ENCODE peak calls at places on chromosome 4, in seven cellular contexts. One of them, this sample, is unnamed.

GRCh38 chr4:78622253-78622979 is 70.8 kb downstream of the ANXA3 start:
- DNase-seq in fibroblast of mammary gland: peak; percentile 70
- DNase-seq in AG09319: no peak
- DNase-seq in astrocyte of the cerebellum: no peak
- DNase-seq in heart right ventricle: no peak
- DNase-seq in breast epithelium: no peak
- DNase-seq in transverse colon: peak; percentile 32
- DNase-seq in this sample: no peak

GRCh38 chr4:4430492-4431195 is 43.7 kb downstream of the NSG1 start:
- DNase-seq in fibroblast of mammary gland: peak; percentile 90
- DNase-seq in AG09319: peak; percentile 52
- DNase-seq in astrocyte of the cerebellum: peak; percentile 8
- DNase-seq in heart right ventricle: no peak
- DNase-seq in breast epithelium: no peak
- DNase-seq in transverse colon: no peak
- DNase-seq in this sample: no peak

GRCh38 chr4:14023036-14023435 is 395.5 kb upstream of the BOD1L1 start:
- DNase-seq in fibroblast of mammary gland: peak; percentile 57
- DNase-seq in AG09319: no peak
- DNase-seq in astrocyte of the cerebellum: no peak
- DNase-seq in heart right ventricle: no peak
- DNase-seq in breast epithelium: no peak
- DNase-seq in transverse colon: no peak
- DNase-seq in this sample: no peak

GRCh38 chr4:149630079-149630478 is 185.6 kb downstream of the IQCM start:
- DNase-seq in fibroblast of mammary gland: no peak
- DNase-seq in AG09319: no peak
- DNase-seq in astrocyte of the cerebellum: no peak
- DNase-seq in heart right ventricle: no peak
- DNase-seq in breast epithelium: no peak
- DNase-seq in transverse colon: no peak
- DNase-seq in this sample: no peak

GRCh38 chr4:140789752-140790151 is 33.6 kb upstream of the TBC1D9 start:
- DNase-seq in fibroblast of mammary gland: peak; percentile 44
- DNase-seq in AG09319: no peak
- DNase-seq in astrocyte of the cerebellum: no peak
- DNase-seq in heart right ventricle: no peak
- DNase-seq in breast epithelium: no peak
- DNase-seq in transverse colon: no peak
- DNase-seq in this sample: no peak

GRCh38 chr4:78293841-78294301 is 236.7 kb downstream of the FRAS1 start:
- DNase-seq in fibroblast of mammary gland: peak; percentile 84
- DNase-seq in AG09319: no peak
- DNase-seq in astrocyte of the cerebellum: peak; percentile 86
- DNase-seq in heart right ventricle: no peak
- DNase-seq in breast epithelium: no peak
- DNase-seq in transverse colon: no peak
- DNase-seq in this sample: no peak

GRCh38 chr4:140857111-140857510 is 100.9 kb upstream of the TBC1D9 start:
- DNase-seq in fibroblast of mammary gland: peak; percentile 10
- DNase-seq in AG09319: no peak
- DNase-seq in astrocyte of the cerebellum: no peak
- DNase-seq in heart right ventricle: no peak
- DNase-seq in breast epithelium: no peak
- DNase-seq in transverse colon: no peak
- DNase-seq in this sample: no peak

GRCh38 chr4:150032541-150032940 is 45.7 kb upstream of the DCLK2 start:
- DNase-seq in fibroblast of mammary gland: peak; percentile 6
- DNase-seq in AG09319: no peak
- DNase-seq in astrocyte of the cerebellum: no peak
- DNase-seq in heart right ventricle: no peak
- DNase-seq in breast epithelium: no peak
- DNase-seq in transverse colon: no peak
- DNase-seq in this sample: no peak

GRCh38 chr4:138644322-138644721 is 371.3 kb upstream of the NOCT start:
- DNase-seq in fibroblast of mammary gland: no peak
- DNase-seq in AG09319: no peak
- DNase-seq in astrocyte of the cerebellum: no peak
- DNase-seq in heart right ventricle: no peak
- DNase-seq in breast epithelium: no peak
- DNase-seq in transverse colon: no peak
- DNase-seq in this sample: no peak

GRCh38 chr4:56142088-56142487 is 193.3 kb downstream of the CEP135 start:
- DNase-seq in fibroblast of mammary gland: no peak
- DNase-seq in AG09319: no peak
- DNase-seq in astrocyte of the cerebellum: no peak
- DNase-seq in heart right ventricle: no peak
- DNase-seq in breast epithelium: no peak
- DNase-seq in transverse colon: no peak
- DNase-seq in this sample: no peak

GRCh38 chr4:102388636-102389035 is 43.4 kb upstream of the SLC39A8 start:
- DNase-seq in fibroblast of mammary gland: peak; percentile 2
- DNase-seq in AG09319: no peak
- DNase-seq in astrocyte of the cerebellum: no peak
- DNase-seq in heart right ventricle: no peak
- DNase-seq in breast epithelium: no peak
- DNase-seq in transverse colon: no peak
- DNase-seq in this sample: no peak

GRCh38 chr4:78120144-78120880 is 63.2 kb downstream of the FRAS1 start:
- DNase-seq in fibroblast of mammary gland: no peak
- DNase-seq in AG09319: no peak
- DNase-seq in astrocyte of the cerebellum: no peak
- DNase-seq in heart right ventricle: no peak
- DNase-seq in breast epithelium: no peak
- DNase-seq in transverse colon: no peak
- DNase-seq in this sample: no peak

GRCh38 chr4:101103381-101104142 is 243.8 kb downstream of the PPP3CA start:
- DNase-seq in fibroblast of mammary gland: no peak
- DNase-seq in AG09319: no peak
- DNase-seq in astrocyte of the cerebellum: no peak
- DNase-seq in heart right ventricle: no peak
- DNase-seq in breast epithelium: no peak
- DNase-seq in transverse colon: no peak
- DNase-seq in this sample: no peak

GRCh38 chr4:75940692-75941253 is at the start of gene NAAA:
- DNase-seq in fibroblast of mammary gland: peak; percentile 31
- DNase-seq in AG09319: no peak
- DNase-seq in astrocyte of the cerebellum: peak; percentile 39
- DNase-seq in heart right ventricle: peak; percentile 82
- DNase-seq in breast epithelium: peak; percentile 87
- DNase-seq in transverse colon: peak; percentile 93
- DNase-seq in this sample: peak; percentile 40

GRCh38 chr4:115711575-115711974 is 598.2 kb upstream of the NDST4 start:
- DNase-seq in fibroblast of mammary gland: no peak
- DNase-seq in AG09319: no peak
- DNase-seq in astrocyte of the cerebellum: no peak
- DNase-seq in heart right ventricle: no peak
- DNase-seq in breast epithelium: no peak
- DNase-seq in transverse colon: no peak
- DNase-seq in this sample: no peak

GRCh38 chr4:119068529-119068962 is 67.1 kb upstream of the MYOZ2 start:
- DNase-seq in fibroblast of mammary gland: no peak
- DNase-seq in AG09319: no peak
- DNase-seq in astrocyte of the cerebellum: no peak
- DNase-seq in heart right ventricle: no peak
- DNase-seq in breast epithelium: no peak
- DNase-seq in transverse colon: no peak
- DNase-seq in this sample: no peak

GRCh38 chr4:138967313-138967712 is 48.3 kb upstream of the NOCT start:
- DNase-seq in fibroblast of mammary gland: peak; percentile 66
- DNase-seq in AG09319: no peak
- DNase-seq in astrocyte of the cerebellum: no peak
- DNase-seq in heart right ventricle: no peak
- DNase-seq in breast epithelium: no peak
- DNase-seq in transverse colon: no peak
- DNase-seq in this sample: no peak

GRCh38 chr4:133151681-133152329 is 2.7 kb downstream of the PCDH10 start:
- DNase-seq in fibroblast of mammary gland: no peak
- DNase-seq in AG09319: no peak
- DNase-seq in astrocyte of the cerebellum: no peak
- DNase-seq in heart right ventricle: no peak
- DNase-seq in breast epithelium: no peak
- DNase-seq in transverse colon: no peak
- DNase-seq in this sample: no peak

GRCh38 chr4:129526812-129527211 is 430.9 kb downstream of the C4orf33 start:
- DNase-seq in fibroblast of mammary gland: peak; percentile 43
- DNase-seq in AG09319: no peak
- DNase-seq in astrocyte of the cerebellum: no peak
- DNase-seq in heart right ventricle: no peak
- DNase-seq in breast epithelium: no peak
- DNase-seq in transverse colon: no peak
- DNase-seq in this sample: no peak
- TF ChIP-seq CTCF in fibroblast of mammary gland: peak; percentile 22
- TF ChIP-seq CTCF in AG09319: no peak
- TF ChIP-seq CTCF in astrocyte of the cerebellum: no peak
- TF ChIP-seq CTCF in heart right ventricle: peak; percentile 26
- TF ChIP-seq CTCF in breast epithelium: no peak
- TF ChIP-seq CTCF in transverse colon: peak; percentile 7
- TF ChIP-seq CTCF in this sample: no peak

DNA sequence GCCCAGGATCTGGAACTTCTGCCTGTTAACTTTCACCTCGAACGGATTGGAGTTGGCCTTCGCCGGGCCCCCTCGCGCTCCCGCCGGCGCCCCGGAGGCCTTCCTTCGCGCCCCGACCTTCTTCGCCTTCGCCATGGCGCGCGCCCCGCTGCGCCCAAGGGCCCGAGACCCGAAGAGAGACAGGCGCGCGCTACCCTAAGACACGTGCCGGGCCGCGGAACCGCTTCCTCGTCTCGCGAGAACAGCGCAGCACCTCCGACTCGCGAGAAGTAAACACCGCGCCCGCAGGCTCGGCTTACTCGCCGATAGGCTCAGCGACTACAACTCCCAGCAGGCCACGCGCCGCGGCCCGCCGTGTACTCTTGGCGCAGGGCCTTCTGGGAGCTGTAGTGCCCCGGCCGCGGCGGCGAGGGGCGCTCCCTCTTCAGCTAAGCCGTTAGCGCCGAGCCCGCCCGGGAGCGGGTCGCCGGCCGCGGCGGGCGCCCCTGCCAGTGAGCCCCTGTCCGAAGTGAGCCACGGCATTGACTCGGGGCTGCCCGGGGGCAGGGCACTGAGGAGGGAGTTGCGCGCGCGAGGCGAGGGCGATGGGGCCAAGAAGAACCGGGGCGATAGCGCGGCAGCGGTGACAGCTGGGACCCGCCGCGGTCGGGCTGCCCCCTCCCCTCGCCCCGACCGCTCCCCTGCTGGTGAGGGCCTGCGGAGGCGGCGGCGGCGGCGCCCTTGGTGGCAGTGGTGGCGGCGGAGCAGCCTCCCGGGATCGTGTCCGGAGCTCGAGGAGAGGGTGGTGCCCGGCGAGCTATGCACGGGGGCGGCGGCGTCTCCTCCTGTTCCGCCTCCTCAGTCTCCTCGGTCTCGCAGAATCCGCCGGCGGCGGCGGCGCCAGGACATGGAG is at the start of the genes GRK4 and NOP14:
- DNase-seq in fibroblast of mammary gland: peak; percentile 97
- DNase-seq in AG09319: peak; percentile 97
- DNase-seq in astrocyte of the cerebellum: peak; percentile 94
- DNase-seq in heart right ventricle: peak; percentile 97
- DNase-seq in breast epithelium: peak; percentile 96
- DNase-seq in transverse colon: peak; percentile 98
- DNase-seq in this sample: peak; percentile 90
- TF ChIP-seq CTCF in fibroblast of mammary gland: no peak
- TF ChIP-seq CTCF in AG09319: peak; percentile 18
- TF ChIP-seq CTCF in astrocyte of the cerebellum: peak; percentile 34
- TF ChIP-seq CTCF in heart right ventricle: peak; percentile 21
- TF ChIP-seq CTCF in breast epithelium: no peak
- TF ChIP-seq CTCF in transverse colon: peak; percentile 21
- TF ChIP-seq CTCF in this sample: no peak

GRCh38 chr4:91116861-91117260 is 989.7 kb downstream of the CCSER1 start:
- DNase-seq in fibroblast of mammary gland: peak; percentile 0
- DNase-seq in AG09319: no peak
- DNase-seq in astrocyte of the cerebellum: peak; percentile 6
- DNase-seq in heart right ventricle: no peak
- DNase-seq in breast epithelium: no peak
- DNase-seq in transverse colon: no peak
- DNase-seq in this sample: no peak
- TF ChIP-seq CTCF in fibroblast of mammary gland: no peak
- TF ChIP-seq CTCF in AG09319: no peak
- TF ChIP-seq CTCF in astrocyte of the cerebellum: peak; percentile 45
- TF ChIP-seq CTCF in heart right ventricle: no peak
- TF ChIP-seq CTCF in breast epithelium: no peak
- TF ChIP-seq CTCF in transverse colon: peak; percentile 13
- TF ChIP-seq CTCF in this sample: no peak

GRCh38 chr4:24912252-24913098 is at the start of gene CCDC149:
- DNase-seq in fibroblast of mammary gland: peak; percentile 41
- DNase-seq in AG09319: peak; percentile 18
- DNase-seq in astrocyte of the cerebellum: no peak
- DNase-seq in heart right ventricle: peak; percentile 70
- DNase-seq in breast epithelium: peak; percentile 85
- DNase-seq in transverse colon: peak; percentile 78
- DNase-seq in this sample: peak; percentile 25

GRCh38 chr4:24913099-24913445 is 230 bp upstream of the CCDC149 start:
- DNase-seq in fibroblast of mammary gland: no peak
- DNase-seq in AG09319: no peak
- DNase-seq in astrocyte of the cerebellum: no peak
- DNase-seq in heart right ventricle: no peak
- DNase-seq in breast epithelium: no peak
- DNase-seq in transverse colon: no peak
- DNase-seq in this sample: no peak

GRCh38 chr4:24914460-24914859 is 1.6 kb upstream of the CCDC149 start:
- DNase-seq in fibroblast of mammary gland: peak; percentile 44
- DNase-seq in AG09319: no peak
- DNase-seq in astrocyte of the cerebellum: no peak
- DNase-seq in heart right ventricle: no peak
- DNase-seq in breast epithelium: no peak
- DNase-seq in transverse colon: no peak
- DNase-seq in this sample: no peak

GRCh38 chr4:24917076-24917856 is 4.4 kb upstream of the CCDC149 start:
- DNase-seq in fibroblast of mammary gland: no peak
- DNase-seq in AG09319: no peak
- DNase-seq in astrocyte of the cerebellum: no peak
- DNase-seq in heart right ventricle: no peak
- DNase-seq in breast epithelium: no peak
- DNase-seq in transverse colon: no peak
- DNase-seq in this sample: no peak

GRCh38 chr4:24915121-24915922 is 2.5 kb upstream of the CCDC149 start:
- DNase-seq in fibroblast of mammary gland: no peak
- DNase-seq in AG09319: no peak
- DNase-seq in astrocyte of the cerebellum: no peak
- DNase-seq in heart right ventricle: no peak
- DNase-seq in breast epithelium: no peak
- DNase-seq in transverse colon: no peak
- DNase-seq in this sample: no peak
- TF ChIP-seq CTCF in fibroblast of mammary gland: peak; percentile 9
- TF ChIP-seq CTCF in AG09319: no peak
- TF ChIP-seq CTCF in astrocyte of the cerebellum: peak; percentile 14
- TF ChIP-seq CTCF in heart right ventricle: no peak
- TF ChIP-seq CTCF in breast epithelium: no peak
- TF ChIP-seq CTCF in transverse colon: no peak
- TF ChIP-seq CTCF in this sample: no peak

DNA sequence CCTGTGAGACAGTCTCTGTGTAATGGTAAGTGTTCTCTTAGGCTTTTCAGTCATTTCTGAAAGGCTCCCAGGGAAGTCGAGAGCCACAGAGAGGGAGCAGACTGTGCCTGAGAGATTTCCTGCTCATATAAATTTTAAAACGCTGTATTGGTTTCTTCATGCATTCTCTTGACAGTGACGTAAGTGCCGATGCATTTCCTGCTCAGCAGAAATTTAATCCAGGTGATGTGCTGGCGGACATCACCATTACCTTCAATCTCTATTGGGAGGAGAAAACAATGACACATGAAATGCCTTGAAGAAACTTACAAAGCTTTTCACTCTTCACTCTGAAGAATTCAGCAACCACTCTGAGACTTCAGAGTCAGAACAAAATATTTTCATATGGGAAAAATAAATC is 383.6 kb downstream of the BMPR1B start:
- DNase-seq in fibroblast of mammary gland: peak; percentile 43
- DNase-seq in AG09319: no peak
- DNase-seq in astrocyte of the cerebellum: no peak
- DNase-seq in heart right ventricle: no peak
- DNase-seq in breast epithelium: no peak
- DNase-seq in transverse colon: no peak
- DNase-seq in this sample: no peak
- TF ChIP-seq CTCF in fibroblast of mammary gland: no peak
- TF ChIP-seq CTCF in AG09319: no peak
- TF ChIP-seq CTCF in astrocyte of the cerebellum: no peak
- TF ChIP-seq CTCF in heart right ventricle: no peak
- TF ChIP-seq CTCF in breast epithelium: no peak
- TF ChIP-seq CTCF in transverse colon: no peak
- TF ChIP-seq CTCF in this sample: no peak